ENCODE peak calls at places on chromosomes 13 and 19, in four cellular contexts. P is SK-N-SH, X is GM12878, I is K562. U is an unnamed sample.

GRCh38 chr19:7415163-7415856 is 66.6 kb downstream of the ARHGEF18 start:
- DNase-seq in P (no peak), X (no peak), I (no peak), U (peak; percentile 74)

GRCh38 chr19:13173129-13173737 is 23.0 kb downstream of the IER2 start:
- DNase-seq in P (no peak), X (no peak), I (no peak), U (no peak)

GRCh38 chr13:112928020-112928931 is 40.7 kb upstream of the MCF2L start:
- DNase-seq in P (peak; percentile 57), X (no peak), I (no peak), U (no peak)

GRCh38 chr19:41456342-41456918 is 13.5 kb downstream of the ERICH4 start:
- DNase-seq in P (no peak), X (no peak), I (no peak), U (no peak)

GRCh38 chr19:49217382-49217781 is 59.8 kb downstream of the TRPM4 start:
- DNase-seq in P (no peak), X (no peak), I (no peak), U (no peak)

GRCh38 chr19:53192771-53193533 is at the start of gene ZNF665:
- DNase-seq in P (peak; percentile 92), X (no peak), I (peak; percentile 86), U (no peak)

GRCh38 chr19:13024958-13025653 is 29.8 kb downstream of the NFIX start:
- DNase-seq in P (no peak), X (no peak), I (no peak), U (no peak)

GRCh38 chr13:34391071-34391470 is 551.0 kb upstream of the NBEA start:
- DNase-seq in P (no peak), X (no peak), I (no peak), U (no peak)

GRCh38 chr13:72726721-72727416 is 560 bp downstream of the MZT1 start:
- DNase-seq in P (peak; percentile 77), X (no peak), I (peak; percentile 51), U (peak; percentile 36)

GRCh38 chr19:6800991-6801396 is 28.5 kb downstream of the VAV1 start:
- DNase-seq in P (no peak), X (no peak), I (no peak), U (peak; percentile 19)

GRCh38 chr19:7500811-7501450 is 12.1 kb upstream of the PEX11G start:
- DNase-seq in P (peak; percentile 93), X (no peak), I (peak; percentile 82), U (peak; percentile 35)

GRCh38 chr13:97953376-97953970 is at the start of gene IPO5:
- DNase-seq in P (no peak), X (no peak), I (no peak), U (no peak)

GRCh38 chr13:36432106-36432544 is at the start of gene CCNA1:
- DNase-seq in P (peak; percentile 83), X (no peak), I (peak; percentile 37), U (no peak)

GRCh38 chr13:43293986-43294880 is 270.8 kb downstream of the DNAJC15 start:
- DNase-seq in P (no peak), X (no peak), I (no peak), U (no peak)

GRCh38 chr19:28020631-28021315 is 1192.2 kb downstream of the UQCRFS1 start:
- DNase-seq in P (no peak), X (no peak), I (no peak), U (no peak)

GRCh38 chr19:609001-609340 is 19.3 kb downstream of the HCN2 start:
- DNase-seq in P (peak; percentile 89), X (no peak), I (no peak), U (no peak)

GRCh38 chr13:31107109-31107508 is 54.6 kb downstream of the HSPH1 start:
- DNase-seq in P (peak; percentile 26), X (no peak), I (no peak), U (no peak)

GRCh38 chr13:58960909-58961308 is 1202.8 kb downstream of the DIAPH3 start:
- DNase-seq in P (peak; percentile 25), X (no peak), I (no peak), U (peak; percentile 9)

GRCh38 chr13:110440946-110441731 is 120.4 kb downstream of the RAB20 start:
- DNase-seq in P (no peak), X (no peak), I (no peak), U (no peak)

GRCh38 chr13:65453982-65454381 is 1776.2 kb downstream of the PCDH9 start:
- DNase-seq in P (no peak), X (no peak), I (no peak), U (no peak)

GRCh38 chr19:11754663-11755062 is 12.1 kb upstream of the ZNF441 start:
- DNase-seq in P (no peak), X (no peak), I (no peak), U (no peak)

GRCh38 chr19:1275976-1276619 is 768 bp downstream of the FAM174C start:
- DNase-seq in P (no peak), X (no peak), I (no peak), U (no peak)

GRCh38 chr19:18940791-18941627 is at the start of gene HOMER3:
- DNase-seq in P (peak; percentile 99), X (no peak), I (peak; percentile 94), U (no peak)
- TF ChIP-seq NFIC in P (no peak), X (no peak), I (no peak), U (no peak)

GRCh38 chr13:106696140-106696539 is 128.2 kb upstream of the ARGLU1 start:
- DNase-seq in P (no peak), X (no peak), I (no peak), U (no peak)

GRCh38 chr13:106700007-106700950 is 132.3 kb upstream of the ARGLU1 start:
- DNase-seq in P (no peak), X (no peak), I (no peak), U (no peak)

GRCh38 chr13:106696719-106697118 is 128.8 kb upstream of the ARGLU1 start:
- DNase-seq in P (no peak), X (no peak), I (no peak), U (no peak)

DNA sequence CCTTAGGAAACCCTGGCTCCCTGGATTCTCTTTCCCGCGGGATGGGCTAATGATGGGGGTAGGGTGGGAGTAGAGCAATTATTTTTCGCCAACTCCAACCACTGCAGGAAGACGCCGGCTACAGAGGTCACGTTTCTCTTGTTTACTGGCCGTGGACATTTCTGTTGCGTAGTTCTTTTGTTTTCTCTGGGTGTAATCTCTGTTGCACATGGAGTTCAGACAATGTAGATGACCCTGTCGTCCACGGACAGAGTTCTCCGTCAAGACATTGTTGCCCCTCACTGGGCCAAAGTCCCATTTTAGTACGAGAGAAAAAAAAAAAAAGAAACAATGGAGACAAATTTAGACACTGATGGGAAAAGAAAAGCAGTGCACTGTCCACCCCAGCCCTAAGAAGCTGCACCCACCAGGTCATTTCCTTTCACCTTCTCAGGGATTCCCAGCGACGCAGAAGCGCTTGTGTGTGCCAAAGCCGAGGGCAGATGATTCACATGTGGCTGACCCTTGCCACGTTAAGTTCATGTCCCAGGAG is 133.9 kb upstream of the ARGLU1 start:
- DNase-seq in P (no peak), X (no peak), I (no peak), U (no peak)
- TF ChIP-seq NFIC in P (no peak), X (no peak), I (no peak), U (no peak)

GRCh38 chr13:46622013-46622917 is 69.3 kb downstream of the LRCH1 start:
- DNase-seq in P (no peak), X (no peak), I (no peak), U (peak; percentile 10)

GRCh38 chr13:46624353-46624752 is 71.4 kb downstream of the LRCH1 start:
- DNase-seq in P (no peak), X (no peak), I (no peak), U (no peak)

GRCh38 chr13:46624821-46625220 is 71.9 kb downstream of the LRCH1 start:
- DNase-seq in P (no peak), X (no peak), I (no peak), U (no peak)

GRCh38 chr13:46621133-46621532 is 68.2 kb downstream of the LRCH1 start:
- DNase-seq in P (no peak), X (no peak), I (no peak), U (no peak)

DNA sequence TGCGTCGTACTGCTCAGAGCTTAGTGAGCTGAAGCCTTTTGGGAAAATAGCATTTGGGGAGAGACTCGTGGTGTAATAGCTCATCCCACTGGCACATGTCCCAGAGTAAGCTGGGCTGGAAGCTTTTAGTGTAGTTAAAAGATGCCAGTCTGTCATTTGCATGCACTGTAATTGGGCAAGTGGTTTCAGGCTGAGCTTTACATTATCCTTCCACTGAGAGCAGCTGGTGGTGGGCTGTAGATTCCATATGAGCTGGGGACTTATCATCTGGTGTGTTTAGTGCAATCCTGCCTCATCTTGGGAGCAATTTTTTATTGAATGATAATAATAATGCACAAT is 69.9 kb downstream of the LRCH1 start:
- DNase-seq in P (peak; percentile 71), X (no peak), I (no peak), U (no peak)
- TF ChIP-seq NFIC in P (peak; percentile 82), X (no peak), I (no peak), U (no peak)

GRCh38 chr19:43901395-43902390 is 33.4 kb downstream of the ZNF45 start:
- DNase-seq in P (peak; percentile 78), X (peak; percentile 61), I (peak; percentile 67), U (peak; percentile 80)
- TF ChIP-seq NFIC in P (no peak), X (no peak), I (no peak), U (no peak)

DNA sequence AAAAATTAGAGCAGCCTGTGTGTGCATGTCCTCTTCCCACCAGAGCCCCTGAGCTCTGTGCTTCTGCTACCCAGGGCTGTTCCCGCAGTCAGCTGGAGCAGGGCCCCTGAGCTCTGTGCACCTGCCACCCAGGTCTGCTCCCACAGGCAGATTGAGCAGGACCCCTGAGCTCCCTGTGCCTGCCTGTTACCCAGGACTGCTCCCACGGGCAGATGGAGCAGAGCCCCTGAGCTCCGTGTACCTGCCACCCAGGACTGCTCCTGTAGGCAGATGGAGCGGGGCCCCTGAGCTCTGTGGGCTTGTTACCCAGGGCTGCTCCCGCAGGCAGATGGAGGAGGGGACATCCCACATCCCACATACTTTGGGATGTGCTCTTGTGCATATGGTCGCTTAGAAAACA is 186.8 kb upstream of the SOX1 start:
- DNase-seq in P (no peak), X (no peak), I (no peak), U (no peak)
- TF ChIP-seq NFIC in P (no peak), X (no peak), I (no peak), U (no peak)

GRCh38 chr13:107205318-107206112 is 637.6 kb upstream of the ARGLU1 start:
- DNase-seq in P (peak; percentile 71), X (no peak), I (peak; percentile 59), U (peak; percentile 31)
- TF ChIP-seq NFIC in P (no peak), X (no peak), I (no peak), U (no peak)

GRCh38 chr19:2803486-2804155 is 16.0 kb upstream of the ZNF554 start:
- DNase-seq in P (peak; percentile 19), X (no peak), I (no peak), U (no peak)
- TF ChIP-seq NFIC in P (no peak), X (no peak), I (no peak), U (no peak)

GRCh38 chr13:100440756-100441421 is 147.7 kb downstream of the GGACT start:
- DNase-seq in P (no peak), X (no peak), I (no peak), U (peak; percentile 41)

GRCh38 chr13:100439247-100439955 is 149.2 kb downstream of the GGACT start:
- DNase-seq in P (no peak), X (no peak), I (no peak), U (no peak)

GRCh38 chr13:100443278-100443997 is 145.2 kb downstream of the GGACT start:
- DNase-seq in P (peak; percentile 10), X (no peak), I (no peak), U (no peak)

GRCh38 chr13:100442095-100442832 is 146.3 kb downstream of the GGACT start:
- DNase-seq in P (no peak), X (no peak), I (no peak), U (no peak)

GRCh38 chr13:100443998-100444328 is 144.6 kb downstream of the GGACT start:
- DNase-seq in P (no peak), X (no peak), I (no peak), U (no peak)
- TF ChIP-seq NFIC in P (no peak), X (no peak), I (no peak), U (no peak)